ENCODE peak calls at places on chromosomes 2 and 18, in six cellular contexts. R is AG09309, W is cardiac muscle cell, S is AG04449, B is right lobe of liver, N is left ventricle myocardium inferior. M is an unnamed sample.

GRCh38 chr2:3505771-3506170 is 13.6 kb downstream of the ADI1 start:
- DNase-seq in R (no peak), W (no peak), S (no peak), B (peak), N (no peak), M (peak)

GRCh38 chr2:189782221-189782671 is 1.9 kb downstream of the ORMDL1 start:
- DNase-seq in R (peak), W (no peak), S (no peak), B (no peak), N (no peak), M (no peak)

GRCh38 chr2:20186855-20187187 is 38.1 kb downstream of the SDC1 start:
- DNase-seq in R (no peak), W (no peak), S (no peak), B (no peak), N (no peak), M (no peak)

GRCh38 chr2:75527676-75528075 is 33.1 kb downstream of the EVA1A start:
- DNase-seq in R (no peak), W (no peak), S (no peak), B (no peak), N (no peak), M (no peak)

GRCh38 chr2:224319756-224320155 is 82.2 kb downstream of the FAM124B start:
- DNase-seq in R (no peak), W (no peak), S (no peak), B (no peak), N (no peak), M (no peak)

GRCh38 chr2:183283176-183283575 is 158.9 kb downstream of the NUP35 start:
- DNase-seq in R (no peak), W (no peak), S (no peak), B (no peak), N (no peak), M (no peak)

GRCh38 chr2:226002438-226002837 is 602.9 kb downstream of the NYAP2 start:
- DNase-seq in R (peak), W (no peak), S (peak), B (no peak), N (no peak), M (no peak)

GRCh38 chr2:190607014-190607597 is 41.8 kb upstream of the NAB1 start:
- DNase-seq in R (no peak), W (peak), S (peak), B (no peak), N (no peak), M (no peak)

GRCh38 chr2:42203792-42204191 is 34.6 kb downstream of the EML4 start:
- DNase-seq in R (no peak), W (no peak), S (no peak), B (no peak), N (no peak), M (no peak)

GRCh38 chr2:46002507-46002883 is 294.7 kb upstream of the EPAS1 start:
- DNase-seq in R (no peak), W (no peak), S (peak), B (no peak), N (no peak), M (no peak)

GRCh38 chr2:200266406-200266805 is 40.1 kb upstream of the SPATS2L start:
- DNase-seq in R (no peak), W (no peak), S (no peak), B (no peak), N (no peak), M (no peak)
- TF ChIP-seq CTCF in R (no peak), W (no peak), S (no peak), B (no peak), N (no peak), M (no peak)

GRCh38 chr2:135817466-135817865 is 19.5 kb downstream of the LCT start:
- DNase-seq in R (no peak), W (no peak), S (no peak), B (no peak), N (no peak), M (no peak)

GRCh38 chr2:135821190-135821589 is 15.8 kb downstream of the LCT start:
- DNase-seq in R (no peak), W (no peak), S (no peak), B (no peak), N (no peak), M (no peak)

GRCh38 chr2:135817946-135818345 is 19.0 kb downstream of the LCT start:
- DNase-seq in R (no peak), W (no peak), S (no peak), B (no peak), N (no peak), M (no peak)

GRCh38 chr2:135820003-135820618 is 16.9 kb downstream of the LCT start:
- DNase-seq in R (no peak), W (no peak), S (no peak), B (no peak), N (no peak), M (no peak)

GRCh38 chr2:135819211-135819610 is 17.8 kb downstream of the LCT start:
- DNase-seq in R (no peak), W (no peak), S (no peak), B (no peak), N (no peak), M (no peak)
- TF ChIP-seq CTCF in R (peak), W (peak), S (peak), B (peak), N (no peak), M (peak)

GRCh38 chr18:77470836-77471413 is 221.3 kb downstream of the GALR1 start:
- DNase-seq in R (no peak), W (no peak), S (no peak), B (no peak), N (no peak), M (no peak)

DNA sequence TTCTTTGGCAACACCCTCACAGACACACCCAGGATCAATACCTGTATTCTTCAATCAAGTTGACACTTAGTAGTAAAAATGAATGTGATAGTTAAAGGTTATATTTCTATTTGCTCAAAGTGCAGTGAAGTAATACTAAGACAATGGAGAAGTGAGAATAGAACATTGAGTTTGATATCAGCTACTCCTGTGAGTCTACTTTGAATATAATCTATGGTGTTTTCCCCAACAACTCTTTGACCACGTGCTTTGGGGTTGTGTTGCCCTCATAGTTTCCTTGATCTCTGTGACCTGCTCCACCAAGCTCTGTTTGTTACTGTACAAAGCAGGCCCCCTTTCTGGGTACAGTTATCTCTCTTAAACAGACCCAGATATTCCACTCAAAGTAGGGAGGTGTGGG is 222.8 kb downstream of the GALR1 start:
- DNase-seq in R (no peak), W (no peak), S (no peak), B (no peak), N (no peak), M (no peak)
- TF ChIP-seq CTCF in R (no peak), W (no peak), S (no peak), B (no peak), N (no peak), M (no peak)

DNA sequence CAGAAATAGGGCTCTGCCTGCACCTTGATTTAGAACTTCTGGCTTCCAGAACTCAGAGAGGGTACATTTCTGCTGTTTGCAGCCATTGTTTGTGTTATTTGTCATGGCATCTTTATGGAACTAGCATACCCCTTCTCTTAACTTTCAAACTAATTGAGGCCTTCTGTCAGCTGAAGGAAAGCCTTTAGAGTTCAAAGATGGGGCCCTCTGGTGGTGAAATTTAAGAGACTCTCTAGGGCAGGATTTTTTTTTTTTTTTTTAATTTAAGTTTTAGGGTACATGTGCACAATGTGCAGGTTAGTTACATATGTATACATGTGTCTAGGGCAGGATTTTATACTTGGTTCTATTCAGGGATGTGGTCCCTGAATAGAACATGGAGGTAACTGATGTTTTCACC is 260.6 kb upstream of the LINC00305 start:
- DNase-seq in R (no peak), W (peak), S (no peak), B (no peak), N (no peak), M (no peak)
- TF ChIP-seq CTCF in R (no peak), W (no peak), S (no peak), B (peak), N (peak), M (peak)

GRCh38 chr2:122338000-122338399 is 582.5 kb downstream of the TSN start:
- DNase-seq in R (no peak), W (no peak), S (no peak), B (no peak), N (no peak), M (no peak)
- TF ChIP-seq CTCF in R (no peak), W (no peak), S (no peak), B (no peak), N (no peak), M (peak)

DNA sequence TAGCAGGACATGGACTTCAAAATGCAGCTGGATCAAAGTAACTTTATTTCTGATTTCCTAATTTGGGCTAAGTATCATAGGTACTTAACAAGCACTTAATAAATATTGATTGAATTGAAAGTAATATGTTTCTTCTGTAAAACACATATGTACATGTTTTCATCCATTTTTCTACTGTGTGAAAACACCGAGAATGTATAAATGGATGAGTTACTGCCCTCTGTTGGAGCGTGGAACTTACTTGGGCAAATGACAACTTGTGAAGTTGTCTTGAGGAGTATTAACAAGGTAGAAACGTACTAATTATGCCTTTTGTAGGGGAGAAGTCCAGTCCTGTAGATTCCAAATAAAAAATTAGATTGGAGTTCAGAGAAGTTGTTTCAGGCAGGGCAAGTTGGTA is 87.2 kb downstream of the PHLPP1 start:
- DNase-seq in R (no peak), W (no peak), S (no peak), B (no peak), N (no peak), M (no peak)
- TF ChIP-seq CTCF in R (peak), W (peak), S (no peak), B (peak), N (peak), M (no peak)

GRCh38 chr2:52036853-52037252 is 1004.9 kb upstream of the NRXN1 start:
- DNase-seq in R (no peak), W (no peak), S (no peak), B (no peak), N (no peak), M (no peak)

GRCh38 chr2:52036036-52036435 is 1004.1 kb upstream of the NRXN1 start:
- DNase-seq in R (no peak), W (no peak), S (no peak), B (no peak), N (no peak), M (no peak)

GRCh38 chr2:52034706-52035105 is 1002.8 kb upstream of the NRXN1 start:
- DNase-seq in R (no peak), W (no peak), S (no peak), B (no peak), N (no peak), M (no peak)
- TF ChIP-seq CTCF in R (no peak), W (peak), S (no peak), B (no peak), N (no peak), M (no peak)